ENCODE peak calls at places on chromosomes 12 and 14, in six cellular contexts. P, S, Q, G, M and B are unnamed samples.

GRCh38 chr14:100030441-100031153 is 34.6 kb upstream of the EVL start:
- DNase-seq in P (no peak), S (no peak), Q (no peak), G (peak), M (no peak), B (no peak)

GRCh38 chr14:88281447-88281846 is 41.6 kb downstream of the KCNK10 start:
- DNase-seq in P (no peak), S (no peak), Q (no peak), G (no peak), M (no peak), B (no peak)

GRCh38 chr12:80894179-80894578 is 43.6 kb downstream of the LIN7A start:
- DNase-seq in P (no peak), S (no peak), Q (no peak), G (no peak), M (no peak), B (no peak)

GRCh38 chr12:67681145-67681778 is 32.7 kb downstream of the DYRK2 start:
- DNase-seq in P (no peak), S (no peak), Q (no peak), G (peak), M (peak), B (no peak)

GRCh38 chr14:35337557-35338255 is 45.5 kb downstream of the PSMA6 start:
- DNase-seq in P (peak), S (no peak), Q (no peak), G (no peak), M (no peak), B (no peak)

GRCh38 chr12:93146278-93146939 is 217.3 kb upstream of the EEA1 start:
- DNase-seq in P (no peak), S (no peak), Q (no peak), G (no peak), M (no peak), B (no peak)

GRCh38 chr14:68726093-68726695 is 66.7 kb downstream of the ZFP36L1 start:
- DNase-seq in P (no peak), S (no peak), Q (no peak), G (no peak), M (no peak), B (no peak)

GRCh38 chr14:35366048-35366428 is 38.5 kb downstream of the NFKBIA start:
- DNase-seq in P (no peak), S (no peak), Q (no peak), G (no peak), M (no peak), B (no peak)

GRCh38 chr12:6552140-6552551 is 3.7 kb downstream of the IFFO1 start:
- DNase-seq in P (no peak), S (no peak), Q (no peak), G (no peak), M (no peak), B (no peak)

GRCh38 chr12:57419495-57419894 is 11.3 kb downstream of the R3HDM2 start:
- DNase-seq in P (no peak), S (no peak), Q (no peak), G (no peak), M (no peak), B (no peak)